ENCODE peak calls at places on chromosomes 4 and X, in five cellular contexts. G is neural progenitor cell; Z is CD4-positive, alpha-beta memory T cell; B is Panc1; J is fibroblast of lung. R is an unnamed sample. For H3K27me3, the result is how much of the 10 kb centered on the place peaks cover.

GRCh38 chr4:112225157-112225556 is 6.4 kb upstream of the AP1AR start:
- DNase-seq in G (no peak), Z (no peak), B (no peak), J (no peak), R (no peak)

GRCh38 chr4:184313710-184314659 is 96.3 kb upstream of the ENPP6 start:
- DNase-seq in G (no peak), Z (no peak), B (no peak), J (no peak), R (no peak)

GRCh38 chr4:150683775-150684350 is 101.9 kb downstream of the MAB21L2 start:
- DNase-seq in G (peak), Z (no peak), B (no peak), J (no peak), R (no peak)

GRCh38 chr4:132108784-132109183 is 1040.3 kb upstream of the PCDH10 start:
- DNase-seq in G (no peak), Z (no peak), B (no peak), J (peak), R (no peak)

GRCh38 chr4:145203400-145203799 is 23.0 kb upstream of the OTUD4 start:
- DNase-seq in G (no peak), Z (no peak), B (no peak), J (no peak), R (no peak)

GRCh38 chr4:88255111-88255510 is 29.2 kb downstream of the PPM1K start:
- DNase-seq in G (no peak), Z (no peak), B (no peak), J (no peak), R (no peak)

GRCh38 chr4:55393461-55394320 is 2.1 kb upstream of the TMEM165 start:
- DNase-seq in G (no peak), Z (no peak), B (no peak), J (peak), R (no peak)

GRCh38 chr4:82523179-82523578 is 38.6 kb downstream of the TMEM150C start:
- DNase-seq in G (no peak), Z (no peak), B (no peak), J (no peak), R (no peak)

GRCh38 chrX:40201486-40201885 is 103.7 kb upstream of the BCOR start:
- DNase-seq in G (peak), Z (no peak), B (no peak), J (no peak), R (no peak)

GRCh38 chr4:98700630-98701029 is 42.2 kb upstream of the TSPAN5 start:
- DNase-seq in G (no peak), Z (no peak), B (no peak), J (no peak), R (no peak)

GRCh38 chr4:19961092-19961491 is 290.6 kb upstream of the SLIT2 start:
- DNase-seq in G (no peak), Z (no peak), B (no peak), J (peak), R (no peak)

GRCh38 chr4:1115528-1116293 is 2.3 kb upstream of the RNF212 start:
- DNase-seq in G (no peak), Z (no peak), B (no peak), J (no peak), R (no peak)

GRCh38 chrX:151970661-151971060 is 3.8 kb downstream of the GABRE start:
- DNase-seq in G (no peak), Z (no peak), B (no peak), J (peak), R (peak)

GRCh38 chrX:50827996-50828395 is 14.0 kb upstream of the SHROOM4 start:
- DNase-seq in G (no peak), Z (no peak), B (peak), J (no peak), R (peak)

GRCh38 chr4:126778348-126778747 is 854.4 kb upstream of the INTU start:
- DNase-seq in G (no peak), Z (no peak), B (no peak), J (peak), R (no peak)

GRCh38 chr4:147864591-147864990 is 132.7 kb downstream of the ARHGAP10 start:
- DNase-seq in G (no peak), Z (no peak), B (no peak), J (peak), R (no peak)

GRCh38 chr4:147866532-147867271 is 134.8 kb downstream of the ARHGAP10 start:
- DNase-seq in G (peak), Z (peak), B (peak), J (peak), R (peak)

GRCh38 chr4:147863111-147863747 is 131.3 kb downstream of the ARHGAP10 start:
- DNase-seq in G (no peak), Z (no peak), B (no peak), J (peak), R (no peak)

GRCh38 chr4:147863808-147864472 is 132.1 kb downstream of the ARHGAP10 start:
- DNase-seq in G (no peak), Z (no peak), B (no peak), J (peak), R (no peak)

DNA sequence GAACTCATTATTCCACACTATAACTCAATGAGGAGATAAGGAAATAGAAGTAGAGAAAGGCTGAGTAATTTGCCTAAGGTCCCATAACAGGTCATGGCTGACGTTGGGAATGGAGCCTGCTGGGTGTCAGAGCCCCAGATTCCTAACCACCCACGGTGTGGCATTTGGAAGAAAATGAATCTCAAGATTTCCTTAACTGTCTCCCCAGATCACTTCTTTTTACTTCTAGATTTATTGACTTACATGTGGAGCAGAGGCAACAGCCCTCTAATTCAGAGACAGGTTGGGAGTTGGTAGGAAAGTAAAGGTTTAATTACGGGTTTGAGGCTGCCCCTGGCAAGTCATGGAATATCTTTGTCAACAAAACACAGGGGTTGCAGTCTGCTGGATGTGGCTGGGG is 134.0 kb downstream of the ARHGAP10 start:
- DNase-seq in G (no peak), Z (no peak), B (no peak), J (peak), R (no peak)
- H3K27ac ChIP-seq in G (no peak), Z (no peak), B (no peak), J (peak), R (no peak)

GRCh38 chr4:6568689-6569332 is 6.2 kb upstream of the MAN2B2 start:
- DNase-seq in G (no peak), Z (no peak), B (no peak), J (peak), R (peak)

GRCh38 chr4:6566582-6567190 is 8.3 kb upstream of the MAN2B2 start:
- DNase-seq in G (no peak), Z (no peak), B (no peak), J (no peak), R (no peak)

GRCh38 chr4:6568148-6568547 is 6.8 kb upstream of the MAN2B2 start:
- DNase-seq in G (no peak), Z (no peak), B (no peak), J (no peak), R (no peak)

GRCh38 chr4:6565691-6566431 is 9.1 kb upstream of the MAN2B2 start:
- DNase-seq in G (no peak), Z (no peak), B (no peak), J (no peak), R (no peak)

GRCh38 chr4:6567218-6567617 is 7.8 kb upstream of the MAN2B2 start:
- DNase-seq in G (no peak), Z (no peak), B (no peak), J (no peak), R (no peak)
- H3K27me3 ChIP-seq in G (half or more), Z (under half), B (under half), J (under half), R (under half)

GRCh38 chr4:168877407-168877778 is 132.7 kb downstream of the CBR4 start:
- DNase-seq in G (no peak), Z (no peak), B (no peak), J (peak), R (no peak)
- H3K4me3 ChIP-seq in G (peak), Z (no peak), B (peak), J (peak), R (no peak)

DNA sequence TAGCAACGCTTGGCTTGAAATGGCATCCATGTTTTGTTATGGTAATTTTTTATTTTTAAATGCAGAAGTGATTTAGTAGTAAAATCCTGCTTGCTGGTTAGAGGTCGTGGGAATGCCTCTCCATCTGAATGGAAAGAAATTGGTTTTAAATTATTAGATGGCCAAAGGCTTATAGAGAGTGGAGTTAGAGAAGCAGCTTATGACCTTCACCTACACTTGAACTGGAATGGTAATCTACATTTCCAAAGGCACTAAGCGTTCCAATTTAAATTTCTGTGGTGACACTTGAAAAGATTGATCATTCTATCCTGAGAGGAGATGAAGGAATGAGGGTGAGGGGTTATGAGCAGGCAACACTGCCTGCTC is 280.7 kb downstream of the RAPGEF2 start:
- DNase-seq in G (no peak), Z (no peak), B (no peak), J (no peak), R (no peak)
- H3K27ac ChIP-seq in G (no peak), Z (no peak), B (no peak), J (no peak), R (no peak)

GRCh38 chr4:24322517-24322916 is 261.8 kb downstream of the DHX15 start:
- DNase-seq in G (no peak), Z (no peak), B (no peak), J (peak), R (no peak)
- H3K27me3 ChIP-seq in G (under half), Z (under half), B (under half), J (under half), R (under half)

GRCh38 chrX:137428251-137428661 is 137.7 kb upstream of the ZIC3 start:
- DNase-seq in G (peak), Z (no peak), B (no peak), J (no peak), R (no peak)

GRCh38 chrX:137425273-137425902 is 140.5 kb upstream of the ZIC3 start:
- DNase-seq in G (peak), Z (no peak), B (no peak), J (no peak), R (no peak)

GRCh38 chrX:137428777-137429564 is 137.0 kb upstream of the ZIC3 start:
- DNase-seq in G (peak), Z (no peak), B (no peak), J (no peak), R (no peak)

GRCh38 chrX:137427813-137428212 is 138.1 kb upstream of the ZIC3 start:
- DNase-seq in G (peak), Z (no peak), B (no peak), J (peak), R (no peak)

GRCh38 chrX:137427061-137427778 is 138.7 kb upstream of the ZIC3 start:
- DNase-seq in G (peak), Z (no peak), B (no peak), J (no peak), R (no peak)
- H3K4me3 ChIP-seq in G (peak), Z (no peak), B (peak), J (no peak), R (no peak)

GRCh38 chr4:137106733-137107132 is 425.6 kb downstream of the PCDH18 start:
- DNase-seq in G (no peak), Z (no peak), B (no peak), J (peak), R (no peak)
- H3K27ac ChIP-seq in G (no peak), Z (no peak), B (no peak), J (no peak), R (no peak)

R was measured in SJSA1.